ENCODE peak calls at places on chromosomes 13 and 19, in eight cellular contexts. One of them, this sample, is unnamed.

GRCh38 chr13:51818771-51819511 is 15.0 kb upstream of the DHRS12 start:
- DNase-seq in stomach: peak; percentile 53
- DNase-seq in IMR-90: peak; percentile 53
- DNase-seq in transverse colon: no peak
- DNase-seq in A549: no peak
- DNase-seq in upper lobe of left lung: no peak
- DNase-seq in adrenal gland: no peak
- DNase-seq in prostate gland: no peak
- DNase-seq in this sample: no peak

GRCh38 chr13:27034678-27035111 is 136.9 kb downstream of the USP12 start:
- DNase-seq in stomach: no peak
- DNase-seq in IMR-90: no peak
- DNase-seq in transverse colon: no peak
- DNase-seq in A549: no peak
- DNase-seq in upper lobe of left lung: no peak
- DNase-seq in adrenal gland: no peak
- DNase-seq in prostate gland: no peak
- DNase-seq in this sample: peak; percentile 54

GRCh38 chr13:49791753-49792549 is 531 bp downstream of the KPNA3 start:
- DNase-seq in stomach: peak; percentile 47
- DNase-seq in IMR-90: peak; percentile 36
- DNase-seq in transverse colon: peak; percentile 58
- DNase-seq in A549: no peak
- DNase-seq in upper lobe of left lung: peak; percentile 49
- DNase-seq in adrenal gland: peak; percentile 49
- DNase-seq in prostate gland: peak; percentile 17
- DNase-seq in this sample: no peak

GRCh38 chr19:5078666-5079409 is 109.9 kb downstream of the KDM4B start:
- DNase-seq in stomach: no peak
- DNase-seq in IMR-90: no peak
- DNase-seq in transverse colon: no peak
- DNase-seq in A549: no peak
- DNase-seq in upper lobe of left lung: no peak
- DNase-seq in adrenal gland: no peak
- DNase-seq in prostate gland: no peak
- DNase-seq in this sample: no peak

GRCh38 chr19:18633321-18633720 is 3.5 kb upstream of the KLHL26 start:
- DNase-seq in stomach: no peak
- DNase-seq in IMR-90: no peak
- DNase-seq in transverse colon: peak; percentile 47
- DNase-seq in A549: no peak
- DNase-seq in upper lobe of left lung: no peak
- DNase-seq in adrenal gland: no peak
- DNase-seq in prostate gland: no peak
- DNase-seq in this sample: no peak

GRCh38 chr13:31074750-31075149 is 87.0 kb downstream of the HSPH1 start:
- DNase-seq in stomach: no peak
- DNase-seq in IMR-90: no peak
- DNase-seq in transverse colon: no peak
- DNase-seq in A549: no peak
- DNase-seq in upper lobe of left lung: no peak
- DNase-seq in adrenal gland: no peak
- DNase-seq in prostate gland: no peak
- DNase-seq in this sample: no peak

GRCh38 chr19:21202865-21203494 is 61.1 kb downstream of the ZNF431 start:
- DNase-seq in stomach: no peak
- DNase-seq in IMR-90: peak; percentile 14
- DNase-seq in transverse colon: no peak
- DNase-seq in A549: peak; percentile 0
- DNase-seq in upper lobe of left lung: peak; percentile 28
- DNase-seq in adrenal gland: no peak
- DNase-seq in prostate gland: peak; percentile 17
- DNase-seq in this sample: no peak

GRCh38 chr13:113933901-113934300 is 40.0 kb downstream of the C13orf46 start:
- DNase-seq in stomach: no peak
- DNase-seq in IMR-90: no peak
- DNase-seq in transverse colon: peak; percentile 1
- DNase-seq in A549: no peak
- DNase-seq in upper lobe of left lung: no peak
- DNase-seq in adrenal gland: peak; percentile 3
- DNase-seq in prostate gland: no peak
- DNase-seq in this sample: no peak

GRCh38 chr19:16836115-16836905 is 7.1 kb downstream of the SIN3B start:
- DNase-seq in stomach: no peak
- DNase-seq in IMR-90: peak; percentile 39
- DNase-seq in transverse colon: peak; percentile 24
- DNase-seq in A549: no peak
- DNase-seq in upper lobe of left lung: peak; percentile 36
- DNase-seq in adrenal gland: peak; percentile 22
- DNase-seq in prostate gland: peak; percentile 30
- DNase-seq in this sample: no peak

GRCh38 chr19:6730153-6730804 is 7.1 kb downstream of the GPR108 start:
- DNase-seq in stomach: peak; percentile 92
- DNase-seq in IMR-90: no peak
- DNase-seq in transverse colon: peak; percentile 94
- DNase-seq in A549: peak; percentile 49
- DNase-seq in upper lobe of left lung: peak; percentile 98
- DNase-seq in adrenal gland: peak; percentile 83
- DNase-seq in prostate gland: peak; percentile 94
- DNase-seq in this sample: no peak

GRCh38 chr13:111359930-111360329 is 39.5 kb downstream of the TEX29 start:
- DNase-seq in stomach: peak; percentile 15
- DNase-seq in IMR-90: no peak
- DNase-seq in transverse colon: no peak
- DNase-seq in A549: no peak
- DNase-seq in upper lobe of left lung: no peak
- DNase-seq in adrenal gland: no peak
- DNase-seq in prostate gland: no peak
- DNase-seq in this sample: peak; percentile 75

GRCh38 chr19:8569066-8569761 is 8.0 kb downstream of the MYO1F start:
- DNase-seq in stomach: peak; percentile 44
- DNase-seq in IMR-90: peak; percentile 96
- DNase-seq in transverse colon: peak; percentile 62
- DNase-seq in A549: peak; percentile 29
- DNase-seq in upper lobe of left lung: peak; percentile 79
- DNase-seq in adrenal gland: no peak
- DNase-seq in prostate gland: no peak
- DNase-seq in this sample: no peak

GRCh38 chr13:23709521-23709920 is 139.3 kb downstream of the TNFRSF19 start:
- DNase-seq in stomach: no peak
- DNase-seq in IMR-90: peak; percentile 25
- DNase-seq in transverse colon: no peak
- DNase-seq in A549: no peak
- DNase-seq in upper lobe of left lung: no peak
- DNase-seq in adrenal gland: no peak
- DNase-seq in prostate gland: no peak
- DNase-seq in this sample: no peak

GRCh38 chr13:98321356-98321755 is 144.3 kb upstream of the RNF113B start:
- DNase-seq in stomach: no peak
- DNase-seq in IMR-90: no peak
- DNase-seq in transverse colon: no peak
- DNase-seq in A549: no peak
- DNase-seq in upper lobe of left lung: no peak
- DNase-seq in adrenal gland: no peak
- DNase-seq in prostate gland: no peak
- DNase-seq in this sample: no peak

GRCh38 chr13:113562085-113562749 is 22.3 kb upstream of the TFDP1 start:
- DNase-seq in stomach: peak; percentile 45
- DNase-seq in IMR-90: peak; percentile 76
- DNase-seq in transverse colon: peak; percentile 52
- DNase-seq in A549: peak; percentile 40
- DNase-seq in upper lobe of left lung: peak; percentile 38
- DNase-seq in adrenal gland: peak; percentile 60
- DNase-seq in prostate gland: peak; percentile 36
- DNase-seq in this sample: peak; percentile 96

GRCh38 chr13:107678075-107678689 is 537.2 kb downstream of the LIG4 start:
- DNase-seq in stomach: no peak
- DNase-seq in IMR-90: peak; percentile 53
- DNase-seq in transverse colon: no peak
- DNase-seq in A549: no peak
- DNase-seq in upper lobe of left lung: no peak
- DNase-seq in adrenal gland: no peak
- DNase-seq in prostate gland: no peak
- DNase-seq in this sample: no peak

GRCh38 chr13:25843692-25844091 is 208.1 kb downstream of the SHISA2 start:
- DNase-seq in stomach: no peak
- DNase-seq in IMR-90: no peak
- DNase-seq in transverse colon: no peak
- DNase-seq in A549: no peak
- DNase-seq in upper lobe of left lung: no peak
- DNase-seq in adrenal gland: no peak
- DNase-seq in prostate gland: no peak
- DNase-seq in this sample: no peak

GRCh38 chr19:51799998-51800848 is 5.3 kb downstream of the FPR3 start:
- DNase-seq in stomach: no peak
- DNase-seq in IMR-90: peak; percentile 60
- DNase-seq in transverse colon: no peak
- DNase-seq in A549: no peak
- DNase-seq in upper lobe of left lung: peak; percentile 41
- DNase-seq in adrenal gland: peak; percentile 85
- DNase-seq in prostate gland: no peak
- DNase-seq in this sample: no peak

GRCh38 chr19:17716309-17716929 is 2.9 kb upstream of the MAP1S start:
- DNase-seq in stomach: no peak
- DNase-seq in IMR-90: no peak
- DNase-seq in transverse colon: no peak
- DNase-seq in A549: no peak
- DNase-seq in upper lobe of left lung: no peak
- DNase-seq in adrenal gland: no peak
- DNase-seq in prostate gland: no peak
- DNase-seq in this sample: no peak

GRCh38 chr13:33633701-33634525 is 184.0 kb upstream of the RFC3 start:
- DNase-seq in stomach: no peak
- DNase-seq in IMR-90: peak; percentile 40
- DNase-seq in transverse colon: no peak
- DNase-seq in A549: no peak
- DNase-seq in upper lobe of left lung: no peak
- DNase-seq in adrenal gland: no peak
- DNase-seq in prostate gland: no peak
- DNase-seq in this sample: no peak
- H3K27ac ChIP-seq in stomach: no peak overlapping the region
- H3K27ac ChIP-seq in IMR-90: no peak overlapping the region
- H3K27ac ChIP-seq in transverse colon: no peak overlapping the region
- H3K27ac ChIP-seq in A549: no peak overlapping the region
- H3K27ac ChIP-seq in upper lobe of left lung: no peak overlapping the region
- H3K27ac ChIP-seq in adrenal gland: peak overlapping the region; percentile 13
- H3K27ac ChIP-seq in prostate gland: no peak overlapping the region
- H3K27ac ChIP-seq in this sample: no peak overlapping the region

GRCh38 chr19:35738021-35738886 is 4.0 kb downstream of the IGFLR1 start:
- DNase-seq in stomach: no peak
- DNase-seq in IMR-90: no peak
- DNase-seq in transverse colon: no peak
- DNase-seq in A549: no peak
- DNase-seq in upper lobe of left lung: no peak
- DNase-seq in adrenal gland: peak; percentile 11
- DNase-seq in prostate gland: no peak
- DNase-seq in this sample: no peak

GRCh38 chr19:35740108-35740422 is 2.2 kb downstream of the IGFLR1 start:
- DNase-seq in stomach: no peak
- DNase-seq in IMR-90: no peak
- DNase-seq in transverse colon: no peak
- DNase-seq in A549: no peak
- DNase-seq in upper lobe of left lung: no peak
- DNase-seq in adrenal gland: no peak
- DNase-seq in prostate gland: no peak
- DNase-seq in this sample: no peak

GRCh38 chr19:35740423-35741215 is 1.6 kb downstream of the IGFLR1 start:
- DNase-seq in stomach: peak; percentile 98
- DNase-seq in IMR-90: peak; percentile 93
- DNase-seq in transverse colon: peak; percentile 98
- DNase-seq in A549: peak; percentile 100
- DNase-seq in upper lobe of left lung: peak; percentile 99
- DNase-seq in adrenal gland: peak; percentile 99
- DNase-seq in prostate gland: peak; percentile 97
- DNase-seq in this sample: no peak

GRCh38 chr19:35738887-35739229 is 3.4 kb downstream of the IGFLR1 start:
- DNase-seq in stomach: no peak
- DNase-seq in IMR-90: no peak
- DNase-seq in transverse colon: no peak
- DNase-seq in A549: no peak
- DNase-seq in upper lobe of left lung: no peak
- DNase-seq in adrenal gland: no peak
- DNase-seq in prostate gland: no peak
- DNase-seq in this sample: no peak

DNA sequence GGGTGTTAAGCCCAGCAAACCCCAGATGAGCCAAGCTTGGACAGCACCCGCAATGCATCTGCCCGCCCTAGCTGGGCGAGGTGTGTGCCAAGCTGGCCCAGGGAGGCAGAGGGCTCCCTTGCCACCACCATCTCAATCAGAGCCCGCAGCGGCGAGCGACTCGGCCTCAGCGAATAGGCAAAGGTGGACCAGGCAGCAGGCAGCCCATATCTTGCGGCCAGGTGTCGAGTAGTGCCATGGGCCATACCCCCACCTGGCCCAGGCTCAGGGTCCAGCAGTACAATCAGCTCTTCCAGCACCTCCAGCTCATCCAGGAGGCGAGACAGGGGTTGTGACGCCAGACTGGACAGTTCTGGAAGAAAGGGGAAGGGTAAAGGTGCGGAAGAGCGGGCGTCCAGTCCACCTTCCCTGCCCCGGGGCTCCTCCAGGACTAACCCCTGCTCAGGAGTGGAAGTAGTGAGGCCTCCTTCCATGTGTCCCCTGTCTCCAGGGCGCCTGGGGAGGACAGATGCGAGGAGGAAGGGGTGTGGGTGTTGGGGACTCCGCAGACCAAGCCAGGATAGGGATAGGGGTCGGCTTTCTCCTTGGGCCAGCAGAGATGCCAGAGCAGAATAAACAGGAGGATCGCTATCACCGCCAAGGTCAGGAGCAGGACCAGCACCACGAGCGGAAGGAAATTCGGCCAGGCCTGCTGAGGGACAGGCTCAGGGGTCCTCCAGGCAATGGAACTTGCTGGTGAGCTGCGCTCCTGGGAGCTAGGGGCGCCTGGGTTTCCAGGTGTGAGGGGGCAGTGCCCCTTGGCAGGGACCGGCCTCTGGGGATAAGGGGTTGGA is 2.8 kb downstream of the IGFLR1 start:
- DNase-seq in stomach: no peak
- DNase-seq in IMR-90: no peak
- DNase-seq in transverse colon: no peak
- DNase-seq in A549: no peak
- DNase-seq in upper lobe of left lung: no peak
- DNase-seq in adrenal gland: no peak
- DNase-seq in prostate gland: no peak
- DNase-seq in this sample: no peak
- TF ChIP-seq POLR2A in stomach: no peak
- TF ChIP-seq POLR2A in IMR-90: no peak
- TF ChIP-seq POLR2A in transverse colon: no peak
- TF ChIP-seq POLR2A in A549: no peak
- TF ChIP-seq POLR2A in upper lobe of left lung: no peak
- TF ChIP-seq POLR2A in adrenal gland: no peak
- TF ChIP-seq POLR2A in prostate gland: no peak
- TF ChIP-seq POLR2A in this sample: no peak

GRCh38 chr19:46944918-46945628 is 74.6 kb upstream of the NPAS1 start:
- DNase-seq in stomach: no peak
- DNase-seq in IMR-90: peak; percentile 70
- DNase-seq in transverse colon: peak; percentile 46
- DNase-seq in A549: no peak
- DNase-seq in upper lobe of left lung: peak; percentile 31
- DNase-seq in adrenal gland: peak; percentile 82
- DNase-seq in prostate gland: no peak
- DNase-seq in this sample: no peak
- H3K27ac ChIP-seq in stomach: peak overlapping the region; percentile 66
- H3K27ac ChIP-seq in IMR-90: no peak overlapping the region
- H3K27ac ChIP-seq in transverse colon: peak overlapping the region; percentile 81
- H3K27ac ChIP-seq in A549: no peak overlapping the region
- H3K27ac ChIP-seq in upper lobe of left lung: peak overlapping the region; percentile 48
- H3K27ac ChIP-seq in adrenal gland: peak overlapping the region; percentile 80
- H3K27ac ChIP-seq in prostate gland: peak overlapping the region; percentile 23
- H3K27ac ChIP-seq in this sample: peak overlapping the region; percentile 75

GRCh38 chr13:47216176-47216822 is 319.4 kb upstream of the HTR2A start:
- DNase-seq in stomach: no peak
- DNase-seq in IMR-90: peak; percentile 57
- DNase-seq in transverse colon: no peak
- DNase-seq in A549: no peak
- DNase-seq in upper lobe of left lung: no peak
- DNase-seq in adrenal gland: no peak
- DNase-seq in prostate gland: no peak
- DNase-seq in this sample: no peak
- TF ChIP-seq POLR2A in stomach: no peak
- TF ChIP-seq POLR2A in IMR-90: no peak
- TF ChIP-seq POLR2A in transverse colon: no peak
- TF ChIP-seq POLR2A in A549: no peak
- TF ChIP-seq POLR2A in upper lobe of left lung: no peak
- TF ChIP-seq POLR2A in adrenal gland: no peak
- TF ChIP-seq POLR2A in prostate gland: no peak
- TF ChIP-seq POLR2A in this sample: no peak

This sample was measured in vagina.